ENCODE peak calls at places on chromosomes 6 and 20, in five cellular contexts. E, L, A, M and O are unnamed samples.

GRCh38 chr20:23857954-23858565 is 21.5 kb downstream of the CST5 start:
- DNase-seq in E (no peak), L (no peak), A (peak), M (no peak), O (no peak)

GRCh38 chr20:32902456-32903420 is 44.0 kb downstream of the EFCAB8 start:
- DNase-seq in E (peak), L (peak), A (peak), M (peak), O (peak)

GRCh38 chr6:106444777-106445507 is 84.4 kb downstream of the CRYBG1 start:
- DNase-seq in E (peak), L (no peak), A (peak), M (peak), O (peak)

GRCh38 chr6:159852877-159853276 is 37.9 kb upstream of the MAS1 start:
- DNase-seq in E (no peak), L (no peak), A (no peak), M (peak), O (peak)

GRCh38 chr6:157272866-157273755 is 50.2 kb downstream of the TMEM242 start:
- DNase-seq in E (no peak), L (no peak), A (no peak), M (peak), O (no peak)

GRCh38 chr6:55678330-55679224 is 99.6 kb upstream of the HMGCLL1 start:
- DNase-seq in E (no peak), L (no peak), A (no peak), M (no peak), O (no peak)

GRCh38 chr20:4225778-4226177 is 210.4 kb upstream of the RNF24 start:
- DNase-seq in E (no peak), L (no peak), A (peak), M (no peak), O (peak)

GRCh38 chr6:5509106-5509505 is 247.8 kb downstream of the FARS2 start:
- DNase-seq in E (no peak), L (no peak), A (no peak), M (no peak), O (no peak)

GRCh38 chr20:32167552-32167951 is 40.0 kb downstream of the PLAGL2 start:
- DNase-seq in E (no peak), L (no peak), A (no peak), M (no peak), O (no peak)